ENCODE peak calls at places on chromosomes 16 and 17, in five cellular contexts. F, X, I, V and T are unnamed samples.

GRCh38 chr16:85927326-85927725 is 28.4 kb downstream of the IRF8 start:
- DNase-seq in V (no peak), I (no peak), X (no peak), F (no peak), T (no peak)

GRCh38 chr16:66581246-66581952 is 2.1 kb downstream of the CMTM2 start:
- DNase-seq in I (no peak), V (no peak), X (peak), F (no peak), T (no peak)

GRCh38 chr17:19376799-19377198 is 1.5 kb upstream of the MAPK7 start:
- DNase-seq in V (no peak), X (no peak), F (no peak), I (no peak), T (peak)

GRCh38 chr17:8776861-8777260 is 18.5 kb upstream of the SPDYE4 start:
- DNase-seq in X (no peak), V (no peak), F (no peak), I (no peak), T (no peak)

GRCh38 chr16:11233727-11234376 is 22.2 kb downstream of the SOCS1 start:
- DNase-seq in X (no peak), F (no peak), I (peak), V (no peak), T (no peak)

GRCh38 chr16:83899272-83899897 is 470 bp downstream of the MLYCD start:
- DNase-seq in F (peak), X (peak), V (no peak), I (peak), T (peak)

GRCh38 chr16:35910409-35910808 is 2451.0 kb downstream of the TP53TG3F start:
- DNase-seq in X (no peak), F (no peak), I (no peak), V (no peak), T (no peak)

GRCh38 chr17:75006653-75007052 is 5.8 kb upstream of the MRPL58 start:
- DNase-seq in I (no peak), X (no peak), F (no peak), V (no peak), T (peak)

GRCh38 chr16:11359370-11359769 is 14.1 kb downstream of the RMI2 start:
- DNase-seq in X (peak), I (no peak), F (no peak), V (no peak), T (peak)

GRCh38 chr16:80074329-80074728 is 466.5 kb upstream of the DYNLRB2 start:
- DNase-seq in X (no peak), F (no peak), I (no peak), V (no peak), T (no peak)

GRCh38 chr16:66188786-66189725 is 177.4 kb upstream of the CDH5 start:
- DNase-seq in I (no peak), V (no peak), X (peak), F (no peak), T (no peak)

GRCh38 chr17:12250973-12251372 is 230.3 kb downstream of the MAP2K4 start:
- DNase-seq in I (no peak), X (no peak), V (no peak), F (no peak), T (no peak)

GRCh38 chr17:64216030-64216384 is 47.1 kb downstream of the TEX2 start:
- DNase-seq in V (no peak), F (no peak), I (no peak), X (peak), T (no peak)

GRCh38 chr16:25013751-25014499 is 1.2 kb downstream of the ARHGAP17 start:
- DNase-seq in F (no peak), V (no peak), I (no peak), X (no peak), T (no peak)

GRCh38 chr16:25013049-25013448 is 2.1 kb downstream of the ARHGAP17 start:
- DNase-seq in X (no peak), V (no peak), F (no peak), I (no peak), T (no peak)

GRCh38 chr16:25012525-25012991 is 2.6 kb downstream of the ARHGAP17 start:
- DNase-seq in V (no peak), I (no peak), X (peak), F (no peak), T (peak)

GRCh38 chr16:25011891-25012499 is 3.2 kb downstream of the ARHGAP17 start:
- DNase-seq in V (no peak), F (no peak), I (no peak), X (peak), T (peak)

GRCh38 chr16:25014500-25015147 is 545 bp downstream of the ARHGAP17 start:
- DNase-seq in I (peak), F (peak), V (no peak), X (peak), T (peak)
- H3K14ac ChIP-seq in I (peak), F (peak), V (no peak), X (peak), T (peak)

GRCh38 chr17:82212331-82213250 is at the start of gene CCDC57:
- DNase-seq in I (peak), V (no peak), X (peak), F (peak), T (peak)
- H3K14ac ChIP-seq in I (no peak), V (no peak), X (peak), F (peak), T (peak)

DNA sequence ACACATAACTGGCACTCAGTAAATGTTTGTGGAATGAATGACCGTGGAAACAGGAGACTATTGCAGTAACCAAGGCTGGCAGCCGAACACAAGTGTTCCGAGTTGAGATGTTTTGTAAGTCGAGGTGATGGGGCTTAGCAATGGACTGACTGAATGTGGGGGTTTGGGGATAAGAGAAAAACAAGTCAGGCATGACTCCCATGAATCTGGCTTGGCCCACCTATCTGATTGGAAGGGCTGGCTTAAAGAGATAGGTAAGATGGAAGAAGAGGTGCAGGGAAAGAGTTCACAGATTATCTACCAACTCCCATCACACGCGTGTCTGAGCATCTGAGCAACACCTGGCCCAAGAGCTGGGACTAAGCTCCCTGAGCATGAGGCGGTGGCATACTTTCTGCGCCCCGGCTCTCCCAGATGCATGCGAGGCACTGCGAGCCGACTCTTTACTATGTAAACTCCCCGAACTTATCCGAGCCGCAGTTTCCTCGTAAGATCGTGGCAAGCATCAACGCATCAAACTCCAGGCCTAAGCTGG is 539 bp downstream of the IFT20 start:
- DNase-seq in F (no peak), I (no peak), X (peak), V (no peak), T (no peak)
- H3K14ac ChIP-seq in F (no peak), I (peak), X (peak), V (no peak), T (peak)

DNA sequence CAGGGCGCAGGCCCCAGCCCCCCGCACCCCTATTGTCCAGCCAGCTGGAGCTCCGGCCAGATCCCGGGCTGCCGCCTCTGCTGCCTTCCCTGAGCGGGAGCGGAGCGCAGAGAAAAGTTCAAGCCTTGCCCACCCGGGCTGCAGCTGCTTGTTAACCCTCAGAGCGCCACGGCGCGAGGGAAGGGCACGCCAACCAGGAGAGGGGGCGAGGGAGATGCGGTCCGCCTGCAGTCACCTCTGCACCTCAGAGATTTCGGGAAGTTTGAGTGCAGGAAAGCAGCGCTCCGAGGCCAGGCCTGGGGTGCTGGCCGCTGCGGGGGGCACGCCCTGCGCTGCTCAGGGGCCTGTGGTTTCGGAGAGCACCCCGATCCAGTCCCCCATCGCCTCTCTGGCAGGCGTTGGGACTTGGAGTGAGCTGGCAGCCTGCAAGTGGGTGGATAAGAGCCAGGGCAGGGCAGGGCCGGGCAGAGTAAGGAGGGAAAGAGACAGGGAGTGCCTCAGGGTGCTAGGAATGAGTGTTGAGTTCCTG is 1.1 kb downstream of the CDH13 start:
- DNase-seq in X (peak), V (no peak), F (no peak), I (peak), T (no peak)
- H3K14ac ChIP-seq in X (peak), V (no peak), F (no peak), I (no peak), T (peak)

DNA sequence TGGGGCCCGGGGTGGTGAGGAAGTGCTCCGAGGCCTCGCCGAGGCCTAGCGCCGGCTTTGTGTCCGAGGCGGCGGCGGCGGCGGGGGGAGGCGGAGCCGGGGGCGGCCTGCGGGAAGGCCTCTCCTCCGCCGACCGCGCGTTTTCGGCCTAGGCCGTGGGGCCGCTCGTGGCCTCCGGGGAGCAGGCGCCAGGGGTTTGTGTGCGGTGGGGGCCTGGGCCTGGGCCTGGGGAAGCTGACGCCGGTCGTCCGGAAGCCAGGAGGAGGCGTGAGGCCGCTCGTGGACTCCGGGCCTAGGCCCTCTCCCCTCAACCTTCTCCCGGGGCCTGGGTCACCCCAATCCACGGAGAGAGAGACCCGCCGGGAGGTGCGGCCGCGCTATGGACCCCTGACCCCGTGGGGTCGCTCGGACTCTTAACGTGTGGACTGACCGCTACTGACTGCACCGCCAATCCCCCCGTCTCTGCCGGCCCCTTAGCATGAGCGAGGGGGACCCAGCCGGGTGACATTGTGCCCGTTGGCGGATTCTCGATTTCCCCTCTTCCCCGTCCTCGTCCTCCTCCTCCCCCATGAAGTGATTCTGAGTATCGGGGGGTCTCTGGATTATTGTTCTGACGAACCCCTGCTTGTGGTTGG is 601 bp downstream of the RBBP6 start:
- DNase-seq in X (peak), F (no peak), V (no peak), I (no peak), T (peak)
- H3K14ac ChIP-seq in X (peak), F (peak), V (no peak), I (peak), T (peak)

GRCh38 chr16:87466975-87467501 is 25.8 kb downstream of the ZCCHC14 start:
- DNase-seq in I (no peak), V (no peak), X (no peak), F (no peak), T (no peak)
- H3K14ac ChIP-seq in I (no peak), V (no peak), X (no peak), F (no peak), T (no peak)

GRCh38 chr16:57803413-57803990 is 1.2 kb upstream of the KIFC3 start:
- DNase-seq in I (no peak), X (no peak), V (no peak), F (no peak), T (no peak)

GRCh38 chr16:57802635-57803412 is 533 bp upstream of the KIFC3 start:
- DNase-seq in X (peak), I (peak), F (no peak), V (no peak), T (no peak)

GRCh38 chr16:57801098-57801855 is 1.0 kb downstream of the KIFC3 start:
- DNase-seq in V (no peak), F (no peak), I (no peak), X (peak), T (no peak)

GRCh38 chr16:57800213-57801097 is 1.8 kb downstream of the KIFC3 start:
- DNase-seq in V (no peak), I (no peak), X (no peak), F (no peak), T (no peak)

DNA sequence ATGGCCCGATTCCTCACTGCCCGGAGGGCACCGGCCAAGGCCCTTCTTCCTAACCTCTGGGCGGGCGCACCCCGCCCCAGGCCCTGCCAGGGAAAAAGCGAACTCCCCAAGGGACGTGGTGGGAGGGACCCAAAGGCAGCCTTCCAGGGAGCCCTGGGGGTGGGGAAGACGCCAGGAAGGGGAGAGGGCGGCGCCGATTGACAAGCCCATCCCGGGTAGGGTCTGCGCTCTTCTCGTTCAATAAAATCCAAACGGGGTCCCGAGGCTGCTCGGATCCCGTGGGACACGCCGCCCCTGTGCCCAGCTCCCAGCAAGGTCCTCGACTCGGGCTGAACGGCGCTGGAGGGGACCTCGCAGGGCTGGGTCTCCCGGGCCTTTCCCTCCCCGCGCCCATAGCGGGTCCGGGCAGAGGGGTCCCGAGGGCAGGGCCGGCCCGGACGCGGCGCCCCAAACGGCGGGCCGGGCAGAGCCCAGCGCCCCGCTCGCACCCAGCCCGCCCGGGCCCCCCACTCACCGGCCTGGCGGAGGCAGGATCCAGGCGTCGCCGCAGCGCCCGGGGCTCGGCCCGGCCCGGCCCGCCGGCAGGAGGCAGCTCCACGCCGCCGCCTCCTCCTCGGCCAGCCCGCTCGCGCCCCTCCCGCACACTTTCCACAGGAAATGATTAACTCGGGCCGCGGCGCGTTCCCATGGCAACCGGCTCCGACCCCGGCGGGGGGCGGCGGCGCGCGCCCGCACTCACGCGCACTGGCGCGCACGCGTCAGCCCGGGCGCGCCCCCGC is at the start of gene KIFC3:
- DNase-seq in F (no peak), V (no peak), I (peak), X (peak), T (peak)
- H3K14ac ChIP-seq in F (peak), V (no peak), I (peak), X (peak), T (peak)